ENCODE peak calls at places on chromosome 15, in four cellular contexts. One of them, this sample, is unnamed.

GRCh38 chr15:79006071-79006470 is 61.2 kb upstream of the CTSH start:
- DNase-seq in cardiac muscle cell: no peak
- DNase-seq in NCI-H2081: no peak
- DNase-seq in HuH-7.5: no peak
- DNase-seq in this sample: no peak

GRCh38 chr15:63699391-63699790 is 102.2 kb downstream of the FBXL22 start:
- DNase-seq in HuH-7.5: no peak
- DNase-seq in cardiac muscle cell: no peak
- DNase-seq in NCI-H2081: no peak
- DNase-seq in this sample: peak

GRCh38 chr15:87365221-87365620 is 891.3 kb downstream of the NTRK3 start:
- DNase-seq in NCI-H2081: no peak
- DNase-seq in cardiac muscle cell: no peak
- DNase-seq in HuH-7.5: no peak
- DNase-seq in this sample: peak

GRCh38 chr15:51758645-51759044 is 7.2 kb downstream of the TMOD2 start:
- DNase-seq in cardiac muscle cell: no peak
- DNase-seq in NCI-H2081: no peak
- DNase-seq in HuH-7.5: no peak
- DNase-seq in this sample: peak

GRCh38 chr15:61146643-61147230 is 82.4 kb downstream of the RORA start:
- DNase-seq in HuH-7.5: no peak
- DNase-seq in NCI-H2081: peak
- DNase-seq in cardiac muscle cell: no peak
- DNase-seq in this sample: no peak

GRCh38 chr15:44468713-44469385 is 41.4 kb downstream of the CTDSPL2 start:
- DNase-seq in HuH-7.5: no peak
- DNase-seq in NCI-H2081: no peak
- DNase-seq in cardiac muscle cell: no peak
- DNase-seq in this sample: peak

GRCh38 chr15:91515188-91515754 is 338.2 kb upstream of the SLCO3A1 start:
- DNase-seq in NCI-H2081: no peak
- DNase-seq in cardiac muscle cell: no peak
- DNase-seq in HuH-7.5: no peak
- DNase-seq in this sample: peak

GRCh38 chr15:62940755-62941361 is 101.7 kb upstream of the TPM1 start:
- DNase-seq in HuH-7.5: no peak
- DNase-seq in cardiac muscle cell: no peak
- DNase-seq in NCI-H2081: no peak
- DNase-seq in this sample: peak

GRCh38 chr15:78170848-78171773 is 21.9 kb downstream of the IDH3A start:
- DNase-seq in HuH-7.5: no peak
- DNase-seq in NCI-H2081: no peak
- DNase-seq in cardiac muscle cell: no peak
- DNase-seq in this sample: no peak

GRCh38 chr15:89358755-89359439 is 24.3 kb upstream of the POLG start:
- DNase-seq in NCI-H2081: peak
- DNase-seq in HuH-7.5: peak
- DNase-seq in cardiac muscle cell: peak
- DNase-seq in this sample: peak

GRCh38 chr15:72964542-72964941 is 87.7 kb upstream of the NEO1 start:
- DNase-seq in HuH-7.5: no peak
- DNase-seq in NCI-H2081: no peak
- DNase-seq in cardiac muscle cell: no peak
- DNase-seq in this sample: no peak

GRCh38 chr15:90413411-90414379 is 25.7 kb downstream of the IQGAP1 start:
- DNase-seq in NCI-H2081: no peak
- DNase-seq in cardiac muscle cell: no peak
- DNase-seq in HuH-7.5: no peak
- DNase-seq in this sample: peak

GRCh38 chr15:40873625-40874561 is at the start of gene RHOV:
- DNase-seq in cardiac muscle cell: peak
- DNase-seq in HuH-7.5: peak
- DNase-seq in NCI-H2081: peak
- DNase-seq in this sample: peak

GRCh38 chr15:89122532-89123525 is 34.6 kb downstream of the ABHD2 start:
- DNase-seq in cardiac muscle cell: no peak
- DNase-seq in HuH-7.5: no peak
- DNase-seq in NCI-H2081: peak
- DNase-seq in this sample: no peak

GRCh38 chr15:64901141-64901540 is 10.6 kb upstream of the ANKDD1A start:
- DNase-seq in HuH-7.5: no peak
- DNase-seq in NCI-H2081: no peak
- DNase-seq in cardiac muscle cell: no peak
- DNase-seq in this sample: no peak

GRCh38 chr15:33242669-33243191 is 48.2 kb upstream of the FMN1 start:
- DNase-seq in NCI-H2081: peak
- DNase-seq in HuH-7.5: no peak
- DNase-seq in cardiac muscle cell: peak
- DNase-seq in this sample: peak

GRCh38 chr15:66131831-66132230 is 121.7 kb downstream of the MEGF11 start:
- DNase-seq in cardiac muscle cell: peak
- DNase-seq in NCI-H2081: no peak
- DNase-seq in HuH-7.5: no peak
- DNase-seq in this sample: no peak

GRCh38 chr15:83549563-83549962 is 102.4 kb downstream of the SH3GL3 start:
- DNase-seq in cardiac muscle cell: no peak
- DNase-seq in HuH-7.5: no peak
- DNase-seq in NCI-H2081: no peak
- DNase-seq in this sample: no peak

GRCh38 chr15:81813215-81813614 is 232.6 kb downstream of the MEX3B start:
- DNase-seq in HuH-7.5: no peak
- DNase-seq in NCI-H2081: peak
- DNase-seq in cardiac muscle cell: no peak
- DNase-seq in this sample: no peak

GRCh38 chr15:64912926-64913325 is 1.2 kb downstream of the ANKDD1A start:
- DNase-seq in cardiac muscle cell: no peak
- DNase-seq in NCI-H2081: no peak
- DNase-seq in HuH-7.5: no peak
- DNase-seq in this sample: no peak

GRCh38 chr15:76566276-76566675 is 229.7 kb downstream of the ISL2 start:
- DNase-seq in HuH-7.5: no peak
- DNase-seq in cardiac muscle cell: no peak
- DNase-seq in NCI-H2081: peak
- DNase-seq in this sample: peak

GRCh38 chr15:75452364-75452967 is 976 bp upstream of the SIN3A start:
- DNase-seq in NCI-H2081: peak
- DNase-seq in HuH-7.5: peak
- DNase-seq in cardiac muscle cell: peak
- DNase-seq in this sample: peak

GRCh38 chr15:34107315-34107714 is 5.4 kb downstream of the PGBD4 start:
- DNase-seq in cardiac muscle cell: no peak
- DNase-seq in NCI-H2081: no peak
- DNase-seq in HuH-7.5: no peak
- DNase-seq in this sample: no peak

GRCh38 chr15:87527416-87527815 is 729.1 kb downstream of the NTRK3 start:
- DNase-seq in NCI-H2081: no peak
- DNase-seq in cardiac muscle cell: no peak
- DNase-seq in HuH-7.5: no peak
- DNase-seq in this sample: no peak

GRCh38 chr15:48897144-48897814 is 19.3 kb downstream of the EID1 start:
- DNase-seq in cardiac muscle cell: no peak
- DNase-seq in HuH-7.5: no peak
- DNase-seq in NCI-H2081: no peak
- DNase-seq in this sample: peak

GRCh38 chr15:44289352-44289790 is 852 bp downstream of the GOLM2 start:
- DNase-seq in NCI-H2081: no peak
- DNase-seq in HuH-7.5: no peak
- DNase-seq in cardiac muscle cell: no peak
- DNase-seq in this sample: peak

GRCh38 chr15:38576837-38577236 is 12.2 kb upstream of the RASGRP1 start:
- DNase-seq in HuH-7.5: no peak
- DNase-seq in NCI-H2081: no peak
- DNase-seq in cardiac muscle cell: no peak
- DNase-seq in this sample: no peak

This sample was measured in adipocyte.